ENCODE peak calls at places on chromosomes 3 and 15, in six cellular contexts. One of them, this sample, is unnamed.

GRCh38 chr3:159775372-159775961 is 213.2 kb upstream of the IL12A start:
- DNase-seq in RPMI7951: peak; percentile 85
- DNase-seq in NCI-H1436: no peak
- DNase-seq in thoracic aorta: peak; percentile 58
- DNase-seq in epithelial cell of esophagus: peak; percentile 70
- DNase-seq in tibial nerve: no peak
- DNase-seq in this sample: peak; percentile 84

GRCh38 chr15:60392986-60393811 is 4.6 kb downstream of the ANXA2 start:
- DNase-seq in RPMI7951: peak; percentile 100
- DNase-seq in NCI-H1436: no peak
- DNase-seq in thoracic aorta: peak; percentile 39
- DNase-seq in epithelial cell of esophagus: peak; percentile 98
- DNase-seq in tibial nerve: peak; percentile 50
- DNase-seq in this sample: peak; percentile 54

GRCh38 chr3:197398301-197398878 is 100.0 kb upstream of the DLG1 start:
- DNase-seq in RPMI7951: no peak
- DNase-seq in NCI-H1436: no peak
- DNase-seq in thoracic aorta: no peak
- DNase-seq in epithelial cell of esophagus: no peak
- DNase-seq in tibial nerve: no peak
- DNase-seq in this sample: no peak

GRCh38 chr3:104610730-104611652 is 755.7 kb upstream of the ALCAM start:
- DNase-seq in RPMI7951: no peak
- DNase-seq in NCI-H1436: no peak
- DNase-seq in thoracic aorta: no peak
- DNase-seq in epithelial cell of esophagus: peak; percentile 75
- DNase-seq in tibial nerve: no peak
- DNase-seq in this sample: no peak

GRCh38 chr3:181484026-181484425 is 227.7 kb upstream of the SOX2 start:
- DNase-seq in RPMI7951: no peak
- DNase-seq in NCI-H1436: no peak
- DNase-seq in thoracic aorta: no peak
- DNase-seq in epithelial cell of esophagus: no peak
- DNase-seq in tibial nerve: no peak
- DNase-seq in this sample: no peak

GRCh38 chr3:123400169-123400568 is 48.7 kb downstream of the ADCY5 start:
- DNase-seq in RPMI7951: no peak
- DNase-seq in NCI-H1436: no peak
- DNase-seq in thoracic aorta: no peak
- DNase-seq in epithelial cell of esophagus: no peak
- DNase-seq in tibial nerve: no peak
- DNase-seq in this sample: no peak

GRCh38 chr15:59522988-59523461 is 85.0 kb downstream of the FAM81A start:
- DNase-seq in RPMI7951: no peak
- DNase-seq in NCI-H1436: no peak
- DNase-seq in thoracic aorta: no peak
- DNase-seq in epithelial cell of esophagus: peak; percentile 52
- DNase-seq in tibial nerve: no peak
- DNase-seq in this sample: no peak

GRCh38 chr15:44130778-44131177 is 64.3 kb downstream of the FRMD5 start:
- DNase-seq in RPMI7951: no peak
- DNase-seq in NCI-H1436: no peak
- DNase-seq in thoracic aorta: no peak
- DNase-seq in epithelial cell of esophagus: no peak
- DNase-seq in tibial nerve: no peak
- DNase-seq in this sample: no peak

GRCh38 chr15:23690450-23690852 is 3.3 kb upstream of the NDN start:
- DNase-seq in RPMI7951: peak; percentile 12
- DNase-seq in NCI-H1436: peak; percentile 85
- DNase-seq in thoracic aorta: no peak
- DNase-seq in epithelial cell of esophagus: no peak
- DNase-seq in tibial nerve: no peak
- DNase-seq in this sample: no peak

GRCh38 chr15:73375755-73376305 is 7.1 kb upstream of the HCN4 start:
- DNase-seq in RPMI7951: peak; percentile 36
- DNase-seq in NCI-H1436: peak; percentile 85
- DNase-seq in thoracic aorta: no peak
- DNase-seq in epithelial cell of esophagus: no peak
- DNase-seq in tibial nerve: no peak
- DNase-seq in this sample: peak; percentile 95

GRCh38 chr15:36370735-36371115 is 208.7 kb upstream of the CDIN1 start:
- DNase-seq in RPMI7951: peak; percentile 83
- DNase-seq in NCI-H1436: no peak
- DNase-seq in thoracic aorta: no peak
- DNase-seq in epithelial cell of esophagus: peak; percentile 70
- DNase-seq in tibial nerve: no peak
- DNase-seq in this sample: no peak

GRCh38 chr3:30458781-30459180 is 147.6 kb upstream of the TGFBR2 start:
- DNase-seq in RPMI7951: no peak
- DNase-seq in NCI-H1436: no peak
- DNase-seq in thoracic aorta: no peak
- DNase-seq in epithelial cell of esophagus: no peak
- DNase-seq in tibial nerve: no peak
- DNase-seq in this sample: no peak

GRCh38 chr15:77731067-77731466 is 98.4 kb upstream of the LINGO1 start:
- DNase-seq in RPMI7951: no peak
- DNase-seq in NCI-H1436: no peak
- DNase-seq in thoracic aorta: no peak
- DNase-seq in epithelial cell of esophagus: no peak
- DNase-seq in tibial nerve: no peak
- DNase-seq in this sample: no peak

GRCh38 chr15:29685156-29686078 is 136.9 kb downstream of the TJP1 start:
- DNase-seq in RPMI7951: peak; percentile 71
- DNase-seq in NCI-H1436: no peak
- DNase-seq in thoracic aorta: no peak
- DNase-seq in epithelial cell of esophagus: peak; percentile 46
- DNase-seq in tibial nerve: no peak
- DNase-seq in this sample: no peak

GRCh38 chr3:37816271-37816670 is 45.4 kb upstream of the CTDSPL start:
- DNase-seq in RPMI7951: no peak
- DNase-seq in NCI-H1436: no peak
- DNase-seq in thoracic aorta: no peak
- DNase-seq in epithelial cell of esophagus: no peak
- DNase-seq in tibial nerve: no peak
- DNase-seq in this sample: no peak

GRCh38 chr3:148178508-148178907 is 519.2 kb upstream of the AGTR1 start:
- DNase-seq in RPMI7951: peak; percentile 34
- DNase-seq in NCI-H1436: peak; percentile 37
- DNase-seq in thoracic aorta: no peak
- DNase-seq in epithelial cell of esophagus: peak; percentile 36
- DNase-seq in tibial nerve: no peak
- DNase-seq in this sample: peak; percentile 76

GRCh38 chr3:116512281-116512680 is 67.0 kb upstream of the LSAMP start:
- DNase-seq in RPMI7951: no peak
- DNase-seq in NCI-H1436: no peak
- DNase-seq in thoracic aorta: no peak
- DNase-seq in epithelial cell of esophagus: no peak
- DNase-seq in tibial nerve: no peak
- DNase-seq in this sample: no peak

GRCh38 chr3:116444099-116444700 is 1.1 kb downstream of the LSAMP start:
- DNase-seq in RPMI7951: no peak
- DNase-seq in NCI-H1436: no peak
- DNase-seq in thoracic aorta: no peak
- DNase-seq in epithelial cell of esophagus: no peak
- DNase-seq in tibial nerve: no peak
- DNase-seq in this sample: no peak

GRCh38 chr3:79154861-79155260 is 612.9 kb downstream of the ROBO1 start:
- DNase-seq in RPMI7951: no peak
- DNase-seq in NCI-H1436: no peak
- DNase-seq in thoracic aorta: no peak
- DNase-seq in epithelial cell of esophagus: no peak
- DNase-seq in tibial nerve: no peak
- DNase-seq in this sample: no peak

GRCh38 chr15:98565566-98565965 is 82.8 kb upstream of the IGF1R start:
- DNase-seq in RPMI7951: no peak
- DNase-seq in NCI-H1436: no peak
- DNase-seq in thoracic aorta: no peak
- DNase-seq in epithelial cell of esophagus: no peak
- DNase-seq in tibial nerve: no peak
- DNase-seq in this sample: no peak